ENCODE peak calls at places on chromosome 13, in seven cellular contexts. P is heart left ventricle, F is prostate gland, U is endothelial cell of umbilical vein, M is stomach, A is uterus, B is breast epithelium. V is an unnamed sample.

GRCh38 chr13:96431044-96431581 is 341.2 kb downstream of the HS6ST3 start:
- DNase-seq in P (no peak), F (no peak), U (no peak), M (no peak), A (no peak), B (no peak), V (no peak)

GRCh38 chr13:28805193-28805819 is 14.8 kb upstream of the MTUS2 start:
- DNase-seq in P (no peak), F (no peak), U (no peak), M (no peak), A (no peak), B (no peak), V (no peak)

GRCh38 chr13:84571264-84571663 is 689.0 kb upstream of the SLITRK1 start:
- DNase-seq in P (no peak), F (no peak), U (no peak), M (no peak), A (no peak), B (no peak), V (no peak)

GRCh38 chr13:75319244-75319643 is 162.7 kb downstream of the TBC1D4 start:
- DNase-seq in P (no peak), F (no peak), U (peak; percentile 21), M (no peak), A (no peak), B (no peak), V (no peak)

GRCh38 chr13:21395953-21396352 is 63.1 kb downstream of the ZDHHC20 start:
- DNase-seq in P (no peak), F (no peak), U (no peak), M (no peak), A (no peak), B (no peak), V (no peak)

GRCh38 chr13:64075543-64076271 is 2660.1 kb upstream of the PCDH20 start:
- DNase-seq in P (peak; percentile 19), F (no peak), U (no peak), M (peak; percentile 18), A (no peak), B (no peak), V (no peak)

GRCh38 chr13:40401911-40402776 is 264.3 kb downstream of the FOXO1 start:
- DNase-seq in P (peak; percentile 97), F (peak; percentile 55), U (peak; percentile 93), M (peak; percentile 85), A (peak; percentile 98), B (peak; percentile 84), V (peak; percentile 99)

GRCh38 chr13:100611678-100612492 is 23.3 kb upstream of the GGACT start:
- DNase-seq in P (no peak), F (peak; percentile 49), U (no peak), M (no peak), A (no peak), B (peak; percentile 69), V (no peak)

GRCh38 chr13:29754486-29754806 is 96.0 kb downstream of the UBL3 start:
- DNase-seq in P (no peak), F (no peak), U (peak; percentile 17), M (no peak), A (no peak), B (no peak), V (no peak)

GRCh38 chr13:102317593-102317992 is 84.3 kb downstream of the FGF14 start:
- DNase-seq in P (peak; percentile 90), F (no peak), U (no peak), M (peak; percentile 26), A (peak; percentile 94), B (peak; percentile 35), V (peak; percentile 80)

GRCh38 chr13:50611117-50611781 is 232.2 kb downstream of the DLEU7 start:
- DNase-seq in P (no peak), F (no peak), U (no peak), M (no peak), A (no peak), B (no peak), V (no peak)

GRCh38 chr13:111922086-111922485 is 144.9 kb upstream of the SOX1 start:
- DNase-seq in P (no peak), F (no peak), U (no peak), M (no peak), A (no peak), B (no peak), V (peak; percentile 46)

GRCh38 chr13:111907341-111907880 is 159.5 kb upstream of the SOX1 start:
- DNase-seq in P (no peak), F (no peak), U (no peak), M (no peak), A (no peak), B (no peak), V (no peak)

GRCh38 chr13:110869805-110870706 is 44.8 kb downstream of the ANKRD10 start:
- DNase-seq in P (peak; percentile 87), F (peak; percentile 57), U (peak; percentile 99), M (peak; percentile 79), A (peak; percentile 91), B (peak; percentile 90), V (peak; percentile 92)

GRCh38 chr13:33323766-33324525 is 38.4 kb upstream of the STARD13 start:
- DNase-seq in P (no peak), F (no peak), U (no peak), M (no peak), A (no peak), B (no peak), V (no peak)

GRCh38 chr13:77042566-77043177 is 15.7 kb upstream of the FBXL3 start:
- DNase-seq in P (no peak), F (peak; percentile 55), U (no peak), M (no peak), A (no peak), B (no peak), V (no peak)

GRCh38 chr13:111630411-111630810 is 310.0 kb downstream of the TEX29 start:
- DNase-seq in P (no peak), F (no peak), U (no peak), M (no peak), A (no peak), B (no peak), V (peak; percentile 61)

GRCh38 chr13:105914637-105915036 is 620.8 kb downstream of the EFNB2 start:
- DNase-seq in P (no peak), F (no peak), U (no peak), M (no peak), A (no peak), B (no peak), V (no peak)

GRCh38 chr13:32897296-32897695 is 118.9 kb upstream of the KL start:
- DNase-seq in P (no peak), F (no peak), U (no peak), M (no peak), A (no peak), B (no peak), V (no peak)

GRCh38 chr13:75251188-75251587 is 230.8 kb downstream of the TBC1D4 start:
- DNase-seq in P (no peak), F (no peak), U (no peak), M (no peak), A (no peak), B (no peak), V (no peak)

GRCh38 chr13:94712812-94713555 is 639 bp upstream of the SOX21 start:
- DNase-seq in P (no peak), F (peak; percentile 56), U (peak; percentile 74), M (peak; percentile 78), A (no peak), B (no peak), V (no peak)

GRCh38 chr13:26899153-26899552 is 138.6 kb upstream of the GPR12 start:
- DNase-seq in P (no peak), F (no peak), U (no peak), M (no peak), A (no peak), B (no peak), V (no peak)

GRCh38 chr13:43786766-43787517 is at the start of gene ENOX1:
- DNase-seq in P (peak; percentile 83), F (peak; percentile 62), U (peak; percentile 45), M (peak; percentile 49), A (peak; percentile 68), B (no peak), V (peak; percentile 85)

GRCh38 chr13:93355094-93355493 is 128.5 kb downstream of the GPC6 start:
- DNase-seq in P (no peak), F (no peak), U (no peak), M (no peak), A (no peak), B (no peak), V (no peak)

DNA sequence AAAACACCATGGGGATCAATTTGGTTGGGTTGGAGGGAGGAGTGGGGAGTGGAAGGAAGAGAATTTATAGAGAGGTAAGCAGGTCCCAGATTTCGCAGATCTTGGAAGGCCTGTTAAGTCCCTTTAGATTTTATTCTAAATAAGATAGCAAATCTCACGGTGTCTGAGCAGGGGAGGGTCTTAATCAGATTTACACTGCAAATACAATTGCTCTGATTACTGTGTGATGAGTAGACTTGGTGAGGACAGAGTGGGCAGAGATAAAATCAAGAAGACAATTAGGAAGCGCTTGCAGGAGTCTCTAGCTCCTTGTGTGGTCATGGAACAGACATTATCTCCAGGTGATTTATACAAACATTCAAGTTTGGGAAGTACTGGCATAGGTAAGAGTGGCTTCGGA is 126.0 kb downstream of the GPC6 start:
- DNase-seq in P (no peak), F (no peak), U (no peak), M (no peak), A (no peak), B (no peak), V (no peak)
- TF ChIP-seq POLR2A in P (no peak), F (no peak), U (no peak), M (no peak), A (no peak), B (no peak), V (no peak)

GRCh38 chr13:30857018-30857417 is 49.1 kb upstream of the MEDAG start:
- DNase-seq in P (no peak), F (no peak), U (no peak), M (no peak), A (no peak), B (no peak), V (peak; percentile 67)
- TF ChIP-seq CTCF in P (no peak), F (no peak), U (peak; percentile 16), M (no peak), A (no peak), B (no peak), V (no peak)

GRCh38 chr13:45466359-45466758 is 1.6 kb downstream of the COG3 start:
- DNase-seq in P (no peak), F (no peak), U (no peak), M (no peak), A (no peak), B (no peak), V (no peak)
- TF ChIP-seq POLR2A in P (no peak), F (no peak), U (no peak), M (no peak), A (no peak), B (no peak), V (no peak)

GRCh38 chr13:109500146-109500773 is 286.1 kb downstream of the IRS2 start:
- DNase-seq in P (no peak), F (no peak), U (no peak), M (no peak), A (no peak), B (no peak), V (no peak)
- TF ChIP-seq CTCF in P (no peak), F (no peak), U (no peak), M (no peak), A (no peak), B (no peak), V (no peak)

DNA sequence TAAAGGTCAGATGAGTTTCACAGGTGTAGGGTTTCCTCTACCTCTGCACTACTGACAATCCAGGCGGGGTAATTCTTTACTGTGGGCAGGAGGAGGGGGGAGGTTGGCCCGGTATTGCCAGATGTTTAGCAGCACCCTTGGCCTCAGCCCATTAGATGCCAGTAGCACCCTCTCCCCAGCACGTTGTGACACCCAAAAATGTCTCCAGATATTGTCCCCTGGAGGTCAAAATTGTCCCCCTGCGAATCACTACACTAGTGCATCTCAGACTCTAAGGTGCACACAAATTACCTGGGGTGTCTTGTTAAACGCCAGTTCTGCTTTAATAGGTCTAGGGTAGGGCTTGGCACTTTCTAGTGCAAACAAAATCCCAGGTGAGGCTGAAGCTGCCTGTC is 3.4 kb upstream of the UBAC2 start:
- DNase-seq in P (no peak), F (no peak), U (no peak), M (no peak), A (no peak), B (no peak), V (peak; percentile 14)
- TF ChIP-seq POLR2A in P (no peak), F (no peak), U (no peak), M (no peak), A (no peak), B (no peak), V (no peak)